ENCODE peak calls at places on chromosomes 13 and 19, in nine cellular contexts. One of them, this sample, is unnamed. For H3K4me1, the result is how much of the 10 kb centered on the place peaks cover.

GRCh38 chr19:29881386-29881785 is 60.7 kb upstream of the URI1 start:
- DNase-seq in heart right ventricle: no peak
- DNase-seq in right cardiac atrium: no peak
- DNase-seq in body of pancreas: no peak
- DNase-seq in spleen: no peak
- DNase-seq in left lung: no peak
- DNase-seq in aorta: peak
- DNase-seq in IMR-90: peak
- DNase-seq in left ventricle myocardium inferior: no peak
- DNase-seq in this sample: no peak

GRCh38 chr13:111920932-111921705 is 145.8 kb upstream of the SOX1 start:
- DNase-seq in aorta: no peak
- DNase-seq in heart right ventricle: no peak
- DNase-seq in left lung: peak
- DNase-seq in left ventricle myocardium inferior: no peak
- DNase-seq in IMR-90: no peak
- DNase-seq in right cardiac atrium: no peak
- DNase-seq in spleen: peak
- DNase-seq in body of pancreas: peak
- DNase-seq in this sample: peak

GRCh38 chr19:42074513-42075363 is 1.2 kb upstream of the ZNF574 start:
- DNase-seq in aorta: no peak
- DNase-seq in spleen: peak
- DNase-seq in left lung: no peak
- DNase-seq in right cardiac atrium: no peak
- DNase-seq in heart right ventricle: no peak
- DNase-seq in IMR-90: no peak
- DNase-seq in left ventricle myocardium inferior: no peak
- DNase-seq in body of pancreas: peak
- DNase-seq in this sample: no peak

GRCh38 chr19:29194658-29195057 is 18.3 kb downstream of the UQCRFS1 start:
- DNase-seq in IMR-90: no peak
- DNase-seq in left lung: no peak
- DNase-seq in aorta: no peak
- DNase-seq in left ventricle myocardium inferior: no peak
- DNase-seq in heart right ventricle: no peak
- DNase-seq in right cardiac atrium: no peak
- DNase-seq in body of pancreas: no peak
- DNase-seq in spleen: no peak
- DNase-seq in this sample: no peak

GRCh38 chr19:35040826-35041547 is 534 bp upstream of the HPN start:
- DNase-seq in heart right ventricle: peak
- DNase-seq in body of pancreas: peak
- DNase-seq in left lung: peak
- DNase-seq in IMR-90: no peak
- DNase-seq in right cardiac atrium: peak
- DNase-seq in spleen: peak
- DNase-seq in left ventricle myocardium inferior: peak
- DNase-seq in aorta: peak
- DNase-seq in this sample: peak

GRCh38 chr13:78258304-78258703 is 339.7 kb upstream of the EDNRB start:
- DNase-seq in heart right ventricle: no peak
- DNase-seq in right cardiac atrium: no peak
- DNase-seq in body of pancreas: no peak
- DNase-seq in IMR-90: no peak
- DNase-seq in aorta: no peak
- DNase-seq in left lung: no peak
- DNase-seq in spleen: no peak
- DNase-seq in left ventricle myocardium inferior: no peak
- DNase-seq in this sample: no peak

GRCh38 chr13:80979035-80979641 is 638.2 kb upstream of the SPRY2 start:
- DNase-seq in aorta: no peak
- DNase-seq in body of pancreas: peak
- DNase-seq in right cardiac atrium: peak
- DNase-seq in left ventricle myocardium inferior: no peak
- DNase-seq in spleen: no peak
- DNase-seq in heart right ventricle: peak
- DNase-seq in left lung: peak
- DNase-seq in IMR-90: peak
- DNase-seq in this sample: no peak

GRCh38 chr13:49421391-49421790 is 22.5 kb downstream of the CAB39L start:
- DNase-seq in right cardiac atrium: no peak
- DNase-seq in aorta: no peak
- DNase-seq in left ventricle myocardium inferior: no peak
- DNase-seq in spleen: no peak
- DNase-seq in heart right ventricle: no peak
- DNase-seq in IMR-90: no peak
- DNase-seq in body of pancreas: peak
- DNase-seq in left lung: no peak
- DNase-seq in this sample: no peak

GRCh38 chr19:8361921-8362793 is 1.8 kb upstream of the ANGPTL4 start:
- DNase-seq in aorta: peak
- DNase-seq in body of pancreas: peak
- DNase-seq in right cardiac atrium: peak
- DNase-seq in heart right ventricle: peak
- DNase-seq in IMR-90: peak
- DNase-seq in spleen: peak
- DNase-seq in left lung: peak
- DNase-seq in left ventricle myocardium inferior: peak
- DNase-seq in this sample: peak

DNA sequence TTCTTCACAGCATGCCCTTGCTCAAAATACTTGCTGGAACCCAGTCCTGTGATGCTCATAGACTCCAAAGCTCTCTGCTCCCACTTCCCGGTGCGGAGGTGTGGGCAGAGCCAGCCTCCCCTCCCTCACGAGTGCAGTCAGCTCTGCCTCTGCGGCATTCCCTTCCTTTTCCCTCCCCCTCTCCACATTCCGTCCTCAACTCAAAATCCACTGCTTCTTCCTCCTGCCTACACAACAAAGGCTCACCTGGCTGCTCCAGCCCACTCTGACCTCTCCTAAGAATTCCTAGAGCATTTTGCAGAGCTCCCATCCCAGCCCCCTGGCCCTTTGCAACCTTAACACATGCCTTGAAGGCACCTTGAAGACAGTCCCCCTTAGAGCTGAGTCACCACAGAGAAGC is 527.9 kb downstream of the MYO16 start:
- DNase-seq in body of pancreas: no peak
- DNase-seq in IMR-90: no peak
- DNase-seq in spleen: no peak
- DNase-seq in left ventricle myocardium inferior: no peak
- DNase-seq in right cardiac atrium: no peak
- DNase-seq in aorta: no peak
- DNase-seq in left lung: no peak
- DNase-seq in heart right ventricle: no peak
- DNase-seq in this sample: no peak
- H3K4me1 ChIP-seq in body of pancreas: under half
- H3K4me1 ChIP-seq in IMR-90: under half
- H3K4me1 ChIP-seq in spleen: under half
- H3K4me1 ChIP-seq in left ventricle myocardium inferior: under half
- H3K4me1 ChIP-seq in right cardiac atrium: under half
- H3K4me1 ChIP-seq in aorta: under half
- H3K4me1 ChIP-seq in left lung: under half
- H3K4me1 ChIP-seq in heart right ventricle: under half
- H3K4me1 ChIP-seq in this sample: under half

GRCh38 chr19:1568320-1569019 is at the start of gene MEX3D:
- DNase-seq in left lung: peak
- DNase-seq in left ventricle myocardium inferior: peak
- DNase-seq in aorta: peak
- DNase-seq in right cardiac atrium: peak
- DNase-seq in spleen: peak
- DNase-seq in body of pancreas: peak
- DNase-seq in IMR-90: peak
- DNase-seq in heart right ventricle: peak
- DNase-seq in this sample: peak

GRCh38 chr19:1567116-1567847 is 843 bp downstream of the MEX3D start:
- DNase-seq in left ventricle myocardium inferior: peak
- DNase-seq in body of pancreas: peak
- DNase-seq in aorta: no peak
- DNase-seq in left lung: no peak
- DNase-seq in right cardiac atrium: peak
- DNase-seq in heart right ventricle: no peak
- DNase-seq in spleen: no peak
- DNase-seq in IMR-90: no peak
- DNase-seq in this sample: peak

GRCh38 chr19:1566392-1567115 is 1.6 kb downstream of the MEX3D start:
- DNase-seq in heart right ventricle: peak
- DNase-seq in spleen: no peak
- DNase-seq in left lung: peak
- DNase-seq in right cardiac atrium: peak
- DNase-seq in body of pancreas: peak
- DNase-seq in IMR-90: peak
- DNase-seq in aorta: peak
- DNase-seq in left ventricle myocardium inferior: peak
- DNase-seq in this sample: peak

GRCh38 chr19:1569997-1570396 is 1.9 kb upstream of the MEX3D start:
- DNase-seq in left lung: no peak
- DNase-seq in aorta: no peak
- DNase-seq in heart right ventricle: no peak
- DNase-seq in IMR-90: no peak
- DNase-seq in right cardiac atrium: no peak
- DNase-seq in left ventricle myocardium inferior: no peak
- DNase-seq in spleen: no peak
- DNase-seq in body of pancreas: no peak
- DNase-seq in this sample: no peak

DNA sequence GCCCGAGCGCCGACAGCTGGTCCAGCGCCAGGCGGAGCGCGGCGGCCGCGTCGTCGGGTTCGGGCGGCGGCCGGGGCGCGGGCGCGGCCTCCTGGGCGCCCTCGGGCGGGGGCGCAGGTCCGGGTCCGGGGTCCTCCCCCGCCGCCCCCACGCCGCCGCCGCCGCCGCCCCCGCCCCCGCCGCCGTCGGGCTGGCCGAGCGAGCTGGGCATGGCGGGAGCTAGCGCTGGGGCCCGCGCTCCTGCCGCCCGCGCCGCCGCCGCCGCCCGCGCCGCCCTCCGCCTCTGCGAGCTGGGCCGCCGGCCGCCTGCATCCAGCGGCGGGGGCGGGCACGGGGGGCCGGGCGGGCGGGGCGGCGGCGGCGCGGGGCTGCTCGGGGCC is 287 bp downstream of the MEX3D start:
- DNase-seq in left lung: no peak
- DNase-seq in spleen: no peak
- DNase-seq in aorta: no peak
- DNase-seq in body of pancreas: no peak
- DNase-seq in left ventricle myocardium inferior: no peak
- DNase-seq in right cardiac atrium: no peak
- DNase-seq in IMR-90: no peak
- DNase-seq in heart right ventricle: no peak
- DNase-seq in this sample: no peak
- H3K4me3 ChIP-seq in left lung: no peak
- H3K4me3 ChIP-seq in spleen: no peak
- H3K4me3 ChIP-seq in aorta: peak
- H3K4me3 ChIP-seq in body of pancreas: no peak
- H3K4me3 ChIP-seq in left ventricle myocardium inferior: peak
- H3K4me3 ChIP-seq in right cardiac atrium: peak
- H3K4me3 ChIP-seq in IMR-90: peak
- H3K4me3 ChIP-seq in heart right ventricle: no peak
- H3K4me3 ChIP-seq in this sample: no peak

GRCh38 chr13:114116734-114117133 is 15.7 kb downstream of the RASA3 start:
- DNase-seq in IMR-90: no peak
- DNase-seq in left ventricle myocardium inferior: no peak
- DNase-seq in right cardiac atrium: no peak
- DNase-seq in spleen: no peak
- DNase-seq in heart right ventricle: no peak
- DNase-seq in aorta: no peak
- DNase-seq in body of pancreas: no peak
- DNase-seq in left lung: peak
- DNase-seq in this sample: peak
- H3K4me1 ChIP-seq in IMR-90: half or more
- H3K4me1 ChIP-seq in left ventricle myocardium inferior: under half
- H3K4me1 ChIP-seq in right cardiac atrium: under half
- H3K4me1 ChIP-seq in spleen: half or more
- H3K4me1 ChIP-seq in heart right ventricle: under half
- H3K4me1 ChIP-seq in aorta: under half
- H3K4me1 ChIP-seq in body of pancreas: under half
- H3K4me1 ChIP-seq in left lung: half or more
- H3K4me1 ChIP-seq in this sample: under half

DNA sequence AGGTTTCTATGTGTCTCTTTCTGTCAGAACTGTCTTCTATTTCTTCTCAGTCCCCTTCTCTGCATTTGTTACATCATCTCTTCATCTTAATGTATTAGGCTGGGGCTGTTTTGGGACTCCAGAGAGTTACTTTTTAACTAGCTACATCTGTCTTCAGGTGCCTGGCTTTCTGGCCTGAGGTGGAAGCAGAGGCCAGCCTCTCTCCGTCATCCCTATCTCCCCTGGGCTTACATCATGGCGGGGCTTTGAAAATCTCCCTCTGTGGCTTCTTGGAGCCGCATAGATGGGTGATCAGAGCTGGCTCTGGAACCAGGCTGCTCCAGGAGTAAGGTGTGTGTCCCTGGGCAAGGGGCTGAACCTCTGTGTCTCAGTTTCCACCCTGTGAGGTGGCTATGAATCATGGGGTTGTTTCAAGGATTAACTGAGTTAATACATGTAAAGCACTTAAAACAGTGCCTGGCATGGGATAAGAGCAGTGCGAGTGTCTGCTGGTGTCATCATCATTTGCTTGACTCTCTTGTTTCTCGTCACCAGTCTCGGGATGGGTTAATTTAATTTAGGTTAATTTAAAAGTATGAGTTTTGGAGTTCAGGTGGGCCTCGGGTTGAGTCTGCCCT is 2.0 kb downstream of the EPN1 start:
- DNase-seq in left lung: no peak
- DNase-seq in heart right ventricle: no peak
- DNase-seq in body of pancreas: no peak
- DNase-seq in left ventricle myocardium inferior: no peak
- DNase-seq in IMR-90: no peak
- DNase-seq in right cardiac atrium: no peak
- DNase-seq in spleen: no peak
- DNase-seq in aorta: no peak
- DNase-seq in this sample: no peak
- H3K4me3 ChIP-seq in left lung: no peak
- H3K4me3 ChIP-seq in heart right ventricle: peak
- H3K4me3 ChIP-seq in body of pancreas: no peak
- H3K4me3 ChIP-seq in left ventricle myocardium inferior: peak
- H3K4me3 ChIP-seq in IMR-90: no peak
- H3K4me3 ChIP-seq in right cardiac atrium: peak
- H3K4me3 ChIP-seq in spleen: peak
- H3K4me3 ChIP-seq in aorta: no peak
- H3K4me3 ChIP-seq in this sample: peak

GRCh38 chr19:3100331-3100730 is 6.2 kb downstream of the GNA11 start:
- DNase-seq in body of pancreas: no peak
- DNase-seq in heart right ventricle: peak
- DNase-seq in spleen: no peak
- DNase-seq in left ventricle myocardium inferior: no peak
- DNase-seq in left lung: no peak
- DNase-seq in IMR-90: no peak
- DNase-seq in right cardiac atrium: peak
- DNase-seq in aorta: peak
- DNase-seq in this sample: no peak
- H3K4me1 ChIP-seq in body of pancreas: half or more
- H3K4me1 ChIP-seq in heart right ventricle: half or more
- H3K4me1 ChIP-seq in spleen: half or more
- H3K4me1 ChIP-seq in left ventricle myocardium inferior: half or more
- H3K4me1 ChIP-seq in left lung: half or more
- H3K4me1 ChIP-seq in IMR-90: under half
- H3K4me1 ChIP-seq in right cardiac atrium: under half
- H3K4me1 ChIP-seq in aorta: under half
- H3K4me1 ChIP-seq in this sample: half or more

DNA sequence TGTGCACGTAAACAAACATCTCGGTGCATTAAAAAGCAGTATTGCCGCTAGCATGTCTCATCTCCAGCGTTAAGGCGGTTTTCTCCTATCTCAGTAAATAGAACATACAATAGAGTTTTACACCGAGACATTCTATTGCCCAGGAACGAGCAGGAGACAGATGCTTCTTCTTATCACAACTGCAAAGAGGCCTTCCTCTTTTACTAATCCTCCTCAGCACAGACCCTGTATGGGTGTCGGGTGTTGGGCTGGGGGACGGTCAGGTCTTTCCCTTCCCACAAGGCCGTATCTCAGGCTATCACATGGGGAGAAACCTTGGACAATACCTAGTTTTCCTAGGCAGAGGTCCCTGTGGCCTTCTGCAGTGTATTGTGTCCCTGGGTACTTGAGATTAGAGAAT is 21.2 kb downstream of the ZNF233 start:
- DNase-seq in left ventricle myocardium inferior: no peak
- DNase-seq in left lung: no peak
- DNase-seq in aorta: no peak
- DNase-seq in heart right ventricle: no peak
- DNase-seq in IMR-90: no peak
- DNase-seq in right cardiac atrium: no peak
- DNase-seq in body of pancreas: no peak
- DNase-seq in spleen: no peak
- DNase-seq in this sample: no peak
- H3K4me3 ChIP-seq in left ventricle myocardium inferior: no peak
- H3K4me3 ChIP-seq in left lung: no peak
- H3K4me3 ChIP-seq in aorta: no peak
- H3K4me3 ChIP-seq in heart right ventricle: no peak
- H3K4me3 ChIP-seq in IMR-90: no peak
- H3K4me3 ChIP-seq in right cardiac atrium: no peak
- H3K4me3 ChIP-seq in body of pancreas: no peak
- H3K4me3 ChIP-seq in spleen: no peak
- H3K4me3 ChIP-seq in this sample: no peak